ENCODE peak calls at places on chromosomes 12 and 14, in six cellular contexts. U is H9, M is H1, A is IMR-90, I is mesendoderm, Y is neuronal stem cell. Z is an unnamed sample.

GRCh38 chr14:90742709-90743108 is 73.5 kb downstream of the TTC7B start:
- DNase-seq in Y (no peak), U (no peak), A (no peak), I (no peak), M (no peak), Z (no peak)

GRCh38 chr12:15818418-15818817 is 29.2 kb upstream of the EPS8 start:
- DNase-seq in A (no peak), M (no peak), U (no peak), Y (no peak), I (no peak), Z (no peak)

GRCh38 chr12:27460471-27460978 is 14.0 kb downstream of the SMCO2 start:
- DNase-seq in I (no peak), U (no peak), Y (no peak), A (peak), M (no peak), Z (no peak)

GRCh38 chr12:42238240-42239140 is at the start of gene YAF2:
- DNase-seq in M (no peak), Y (peak), I (peak), U (peak), A (peak), Z (peak)

GRCh38 chr14:65940056-65940735 is 527.7 kb downstream of the FUT8 start:
- DNase-seq in U (peak), M (no peak), A (no peak), Y (no peak), I (peak), Z (no peak)

GRCh38 chr12:118456741-118457140 is 80.4 kb downstream of the SUDS3 start:
- DNase-seq in M (no peak), Y (no peak), I (no peak), U (no peak), A (no peak), Z (no peak)

GRCh38 chr12:88339966-88340365 is 197.9 kb downstream of the TMTC3 start:
- DNase-seq in I (no peak), Y (no peak), A (peak), U (no peak), M (no peak), Z (peak)

GRCh38 chr12:83057436-83057835 is 370.7 kb downstream of the TMTC2 start:
- DNase-seq in I (no peak), M (no peak), U (no peak), A (no peak), Y (no peak), Z (no peak)

GRCh38 chr14:93984987-93985410 is 8.6 kb upstream of the ASB2 start:
- DNase-seq in I (peak), U (peak), A (peak), M (no peak), Y (peak), Z (peak)

GRCh38 chr12:131775124-131775903 is 52.9 kb upstream of the MMP17 start:
- DNase-seq in M (no peak), U (no peak), I (no peak), A (peak), Y (no peak), Z (no peak)

GRCh38 chr12:132151766-132152410 is 7.6 kb downstream of the NOC4L start:
- DNase-seq in U (no peak), M (no peak), Y (no peak), I (no peak), A (no peak), Z (no peak)

GRCh38 chr12:69738351-69739286 is at the start of gene RAB3IP:
- DNase-seq in Y (peak), M (peak), U (peak), A (peak), I (peak), Z (peak)

GRCh38 chr12:54711664-54712063 is 63.5 kb upstream of the DCD start:
- DNase-seq in M (no peak), Y (no peak), A (no peak), I (no peak), U (no peak), Z (no peak)

GRCh38 chr12:51056242-51056641 is 8.1 kb downstream of the LETMD1 start:
- DNase-seq in M (no peak), U (no peak), A (peak), I (no peak), Y (no peak), Z (no peak)

GRCh38 chr14:98728024-98728423 is 544.0 kb downstream of the BCL11B start:
- DNase-seq in I (no peak), A (no peak), U (no peak), Y (no peak), M (no peak), Z (no peak)

GRCh38 chr12:106134294-106134949 is 4.3 kb downstream of the NUAK1 start:
- DNase-seq in A (no peak), U (no peak), Y (no peak), I (no peak), M (no peak), Z (no peak)
- H3K4ac ChIP-seq in A (peak), U (no peak), Y (peak), I (peak), M (peak), Z (peak)

GRCh38 chr12:106357549-106358409 is at the start of gene POLR3B:
- DNase-seq in A (peak), M (peak), Y (peak), I (peak), U (peak), Z (peak)
- H2BK5ac ChIP-seq in A (peak), M (peak), Y (peak), I (peak), U (no peak), Z (peak)

DNA sequence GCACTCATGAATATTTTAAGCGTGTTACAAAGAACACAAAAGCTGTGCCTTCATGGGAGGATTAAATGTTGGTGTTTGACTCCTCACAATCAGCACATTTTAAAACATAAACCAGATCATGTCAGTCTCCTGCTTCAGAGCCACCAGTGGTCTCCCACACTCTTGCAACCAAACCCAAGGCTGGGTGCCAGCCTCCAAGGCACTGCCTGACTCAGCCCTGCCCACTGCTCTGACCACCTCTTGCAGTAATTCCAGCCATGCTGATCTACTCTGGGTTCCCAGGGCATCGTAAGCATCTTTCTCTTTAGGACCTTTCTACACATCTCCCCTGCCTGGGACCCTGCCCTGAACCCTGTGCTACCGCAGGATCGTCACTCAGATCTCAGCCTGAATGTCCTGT is 449.6 kb downstream of the RAD51B start:
- DNase-seq in A (no peak), Y (no peak), U (no peak), M (no peak), I (no peak), Z (no peak)
- H3K18ac ChIP-seq in A (no peak), Y (no peak), U (no peak), M (peak), I (no peak), Z (peak)

DNA sequence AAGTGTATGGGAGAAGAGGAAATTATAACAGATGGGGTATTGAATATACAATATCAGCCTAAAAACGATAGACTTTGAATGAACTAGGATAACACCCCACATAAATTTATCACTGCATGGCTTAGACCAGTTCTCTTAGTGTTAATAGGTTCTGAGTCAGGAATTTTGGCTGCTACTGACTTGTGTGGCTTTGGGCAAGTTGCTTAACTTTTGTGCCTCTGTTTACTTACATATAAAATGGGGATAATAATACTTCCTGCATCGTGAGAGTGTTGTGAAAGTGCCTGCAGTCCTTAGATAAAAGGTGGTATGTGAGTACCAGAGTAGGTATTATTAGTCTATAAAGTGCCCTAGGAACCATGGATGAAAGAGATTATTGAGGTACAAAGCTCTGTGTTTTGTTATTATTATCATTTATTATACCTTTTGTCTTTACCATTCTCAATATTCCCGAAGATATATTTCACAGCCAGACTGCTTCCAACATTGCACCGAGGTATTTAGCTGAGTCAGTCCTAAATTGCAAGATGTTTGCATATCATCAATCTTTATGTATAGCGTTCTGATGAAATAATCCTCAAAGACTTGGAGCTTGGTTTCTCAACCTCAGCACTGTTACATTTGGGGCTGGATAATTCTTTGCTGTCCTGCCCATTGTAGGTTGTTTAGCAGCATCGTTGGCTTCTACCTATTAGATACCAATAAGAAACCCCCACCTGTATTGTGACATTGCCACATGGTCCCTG is 2.3 kb upstream of the PAWR start:
- DNase-seq in M (no peak), Y (no peak), A (peak), U (no peak), I (no peak), Z (peak)
- H3K4ac ChIP-seq in M (no peak), Y (no peak), A (peak), U (no peak), I (no peak), Z (no peak)